ENCODE peak calls at places on chromosomes 2 and 18, in five cellular contexts. One of them, this sample, is unnamed.

GRCh38 chr18:51514128-51514527 is 316.6 kb upstream of the MEX3C start:
- DNase-seq in pancreas: no peak
- DNase-seq in cortex of kidney: no peak
- DNase-seq in CD8-positive, alpha-beta T cell: no peak
- DNase-seq in GM04504: no peak
- DNase-seq in this sample: no peak

GRCh38 chr18:34660572-34660971 is 49.5 kb upstream of the DTNA start:
- DNase-seq in pancreas: no peak
- DNase-seq in cortex of kidney: no peak
- DNase-seq in CD8-positive, alpha-beta T cell: no peak
- DNase-seq in GM04504: no peak
- DNase-seq in this sample: no peak

GRCh38 chr18:79645291-79645983 is 34.2 kb upstream of the CTDP1 start:
- DNase-seq in pancreas: peak; percentile 32
- DNase-seq in cortex of kidney: no peak
- DNase-seq in CD8-positive, alpha-beta T cell: no peak
- DNase-seq in GM04504: no peak
- DNase-seq in this sample: no peak

GRCh38 chr18:55401638-55402191 is 186.3 kb downstream of the TCF4 start:
- DNase-seq in pancreas: no peak
- DNase-seq in cortex of kidney: no peak
- DNase-seq in CD8-positive, alpha-beta T cell: no peak
- DNase-seq in GM04504: peak; percentile 79
- DNase-seq in this sample: no peak

GRCh38 chr2:25470792-25471191 is 129.1 kb upstream of the DNMT3A start:
- DNase-seq in pancreas: no peak
- DNase-seq in cortex of kidney: no peak
- DNase-seq in CD8-positive, alpha-beta T cell: no peak
- DNase-seq in GM04504: no peak
- DNase-seq in this sample: no peak

GRCh38 chr18:50614838-50615237 is 55.0 kb downstream of the MAPK4 start:
- DNase-seq in pancreas: no peak
- DNase-seq in cortex of kidney: no peak
- DNase-seq in CD8-positive, alpha-beta T cell: no peak
- DNase-seq in GM04504: no peak
- DNase-seq in this sample: no peak

GRCh38 chr18:33656889-33657288 is 78.9 kb downstream of the ASXL3 start:
- DNase-seq in pancreas: no peak
- DNase-seq in cortex of kidney: no peak
- DNase-seq in CD8-positive, alpha-beta T cell: no peak
- DNase-seq in GM04504: no peak
- DNase-seq in this sample: no peak

GRCh38 chr2:86256982-86257381 is 57.7 kb downstream of the MRPL35 start:
- DNase-seq in pancreas: no peak
- DNase-seq in cortex of kidney: no peak
- DNase-seq in CD8-positive, alpha-beta T cell: no peak
- DNase-seq in GM04504: no peak
- DNase-seq in this sample: no peak

GRCh38 chr2:206084870-206085741 is 868 bp downstream of the INO80D start:
- DNase-seq in pancreas: peak; percentile 75
- DNase-seq in cortex of kidney: no peak
- DNase-seq in CD8-positive, alpha-beta T cell: peak; percentile 35
- DNase-seq in GM04504: no peak
- DNase-seq in this sample: no peak

GRCh38 chr2:40844353-40845277 is 392.7 kb upstream of the SLC8A1 start:
- DNase-seq in pancreas: no peak
- DNase-seq in cortex of kidney: no peak
- DNase-seq in CD8-positive, alpha-beta T cell: no peak
- DNase-seq in GM04504: no peak
- DNase-seq in this sample: no peak

GRCh38 chr2:223972656-223973102 is 15.4 kb downstream of the MRPL44 start:
- DNase-seq in pancreas: no peak
- DNase-seq in cortex of kidney: no peak
- DNase-seq in CD8-positive, alpha-beta T cell: no peak
- DNase-seq in GM04504: no peak
- DNase-seq in this sample: no peak

GRCh38 chr2:69490486-69490885 is 53.3 kb upstream of the NFU1 start:
- DNase-seq in pancreas: no peak
- DNase-seq in cortex of kidney: no peak
- DNase-seq in CD8-positive, alpha-beta T cell: no peak
- DNase-seq in GM04504: no peak
- DNase-seq in this sample: no peak

GRCh38 chr2:175057078-175057685 is 52.0 kb upstream of the CHN1 start:
- DNase-seq in pancreas: no peak
- DNase-seq in cortex of kidney: no peak
- DNase-seq in CD8-positive, alpha-beta T cell: no peak
- DNase-seq in GM04504: no peak
- DNase-seq in this sample: no peak

GRCh38 chr2:111986116-111986900 is 68.8 kb upstream of the TMEM87B start:
- DNase-seq in pancreas: no peak
- DNase-seq in cortex of kidney: no peak
- DNase-seq in CD8-positive, alpha-beta T cell: no peak
- DNase-seq in GM04504: no peak
- DNase-seq in this sample: no peak

GRCh38 chr2:201109186-201109585 is 6.8 kb upstream of the CFLAR start:
- DNase-seq in pancreas: no peak
- DNase-seq in cortex of kidney: no peak
- DNase-seq in CD8-positive, alpha-beta T cell: no peak
- DNase-seq in GM04504: no peak
- DNase-seq in this sample: no peak

GRCh38 chr18:26792661-26793060 is 72.8 kb downstream of the AQP4 start:
- DNase-seq in pancreas: no peak
- DNase-seq in cortex of kidney: no peak
- DNase-seq in CD8-positive, alpha-beta T cell: no peak
- DNase-seq in GM04504: no peak
- DNase-seq in this sample: peak; percentile 24

GRCh38 chr18:24731981-24732380 is 271.5 kb downstream of the HRH4 start:
- DNase-seq in pancreas: no peak
- DNase-seq in cortex of kidney: no peak
- DNase-seq in CD8-positive, alpha-beta T cell: no peak
- DNase-seq in GM04504: no peak
- DNase-seq in this sample: no peak

GRCh38 chr2:68196120-68196716 is 38.5 kb downstream of the PNO1 start:
- DNase-seq in pancreas: no peak
- DNase-seq in cortex of kidney: no peak
- DNase-seq in CD8-positive, alpha-beta T cell: no peak
- DNase-seq in GM04504: no peak
- DNase-seq in this sample: peak; percentile 5

GRCh38 chr18:57655740-57656139 is 34.1 kb upstream of the NARS1 start:
- DNase-seq in pancreas: no peak
- DNase-seq in cortex of kidney: no peak
- DNase-seq in CD8-positive, alpha-beta T cell: no peak
- DNase-seq in GM04504: no peak
- DNase-seq in this sample: no peak

GRCh38 chr2:88177556-88177955 is 7.4 kb downstream of the THNSL2 start:
- DNase-seq in pancreas: no peak
- DNase-seq in cortex of kidney: no peak
- DNase-seq in CD8-positive, alpha-beta T cell: no peak
- DNase-seq in GM04504: no peak
- DNase-seq in this sample: no peak

GRCh38 chr18:7566587-7567486 is at the start of gene PTPRM:
- DNase-seq in pancreas: peak; percentile 92
- DNase-seq in cortex of kidney: peak; percentile 21
- DNase-seq in CD8-positive, alpha-beta T cell: no peak
- DNase-seq in GM04504: peak; percentile 75
- DNase-seq in this sample: no peak